ENCODE peak calls at places on chromosomes 2 and 18, in four cellular contexts. O is B cell, Z is IMR-90, C is astrocyte. I is an unnamed sample.

GRCh38 chr2:217756375-217757107 is 246.3 kb downstream of the TNS1 start:
- DNase-seq in O (peak; percentile 60), Z (peak; percentile 64), C (peak; percentile 32), I (peak; percentile 83)

GRCh38 chr2:200086911-200087310 is 131.5 kb downstream of the MAIP1 start:
- DNase-seq in O (no peak), Z (no peak), C (no peak), I (no peak)

GRCh38 chr2:69090008-69090407 is 77.0 kb downstream of the ANTXR1 start:
- DNase-seq in O (no peak), Z (no peak), C (no peak), I (no peak)

GRCh38 chr18:48860276-48861180 is 90.2 kb downstream of the SMAD7 start:
- DNase-seq in O (no peak), Z (no peak), C (no peak), I (no peak)

GRCh38 chr18:23933407-23933806 is 81.1 kb upstream of the TTC39C start:
- DNase-seq in O (no peak), Z (peak; percentile 16), C (peak; percentile 61), I (no peak)

GRCh38 chr2:60148717-60149116 is 404.7 kb downstream of the BCL11A start:
- DNase-seq in O (peak; percentile 32), Z (no peak), C (no peak), I (no peak)

GRCh38 chr2:86414996-86415395 is 26.2 kb upstream of the KDM3A start:
- DNase-seq in O (no peak), Z (no peak), C (no peak), I (no peak)

GRCh38 chr2:61995059-61995458 is 89.6 kb downstream of the COMMD1 start:
- DNase-seq in O (no peak), Z (peak; percentile 4), C (no peak), I (no peak)

GRCh38 chr2:84786601-84787000 is 94.3 kb downstream of the TRABD2A start:
- DNase-seq in O (no peak), Z (no peak), C (no peak), I (no peak)

GRCh38 chr2:165530-165929 is 98.3 kb downstream of the SH3YL1 start:
- DNase-seq in O (no peak), Z (no peak), C (no peak), I (no peak)

GRCh38 chr2:28754321-28754720 is 2.7 kb downstream of the PPP1CB start:
- DNase-seq in O (no peak), Z (peak; percentile 26), C (no peak), I (no peak)

GRCh38 chr18:79631096-79631507 is 48.5 kb upstream of the CTDP1 start:
- DNase-seq in O (no peak), Z (no peak), C (no peak), I (no peak)

GRCh38 chr2:154437104-154437503 is 261.4 kb upstream of the KCNJ3 start:
- DNase-seq in O (no peak), Z (no peak), C (no peak), I (no peak)

GRCh38 chr2:219225350-219225749 is 4.1 kb downstream of the ATG9A start:
- DNase-seq in O (no peak), Z (no peak), C (no peak), I (no peak)

GRCh38 chr2:236720974-236721600 is 151.5 kb downstream of the ACKR3 start:
- DNase-seq in O (no peak), Z (no peak), C (no peak), I (no peak)

GRCh38 chr2:46144133-46144800 is 152.9 kb upstream of the EPAS1 start:
- DNase-seq in O (no peak), Z (no peak), C (no peak), I (no peak)

GRCh38 chr2:230130668-230131364 is 62.1 kb upstream of the SLC16A14 start:
- DNase-seq in O (no peak), Z (peak; percentile 64), C (peak; percentile 67), I (no peak)

GRCh38 chr2:134129900-134130537 is 123.9 kb upstream of the MGAT5 start:
- DNase-seq in O (no peak), Z (no peak), C (no peak), I (no peak)

GRCh38 chr2:121790276-121790956 is 35.0 kb downstream of the TSN start:
- DNase-seq in O (no peak), Z (peak; percentile 92), C (peak; percentile 93), I (no peak)

GRCh38 chr2:28976584-28976983 is 4.5 kb upstream of the TOGARAM2 start:
- DNase-seq in O (no peak), Z (peak; percentile 84), C (peak; percentile 93), I (no peak)

GRCh38 chr2:111202266-111203040 is 81.7 kb downstream of the BCL2L11 start:
- DNase-seq in O (no peak), Z (peak; percentile 89), C (peak; percentile 87), I (no peak)

GRCh38 chr2:145228506-145228905 is 708.6 kb upstream of the ZEB2 start:
- DNase-seq in O (no peak), Z (peak; percentile 41), C (peak; percentile 9), I (no peak)

GRCh38 chr2:170073288-170073687 is 104.7 kb upstream of the MYO3B start:
- DNase-seq in O (no peak), Z (peak; percentile 71), C (peak; percentile 86), I (no peak)

GRCh38 chr2:128026422-128027277 is 1.2 kb downstream of the SAP130 start:
- DNase-seq in O (peak; percentile 7), Z (peak; percentile 8), C (peak; percentile 3), I (no peak)

GRCh38 chr2:23027396-23027795 is 357.6 kb upstream of the KLHL29 start:
- DNase-seq in O (no peak), Z (no peak), C (no peak), I (no peak)

GRCh38 chr2:2573658-2574293 is 242.7 kb upstream of the MYT1L start:
- DNase-seq in O (no peak), Z (no peak), C (peak; percentile 2), I (no peak)

DNA sequence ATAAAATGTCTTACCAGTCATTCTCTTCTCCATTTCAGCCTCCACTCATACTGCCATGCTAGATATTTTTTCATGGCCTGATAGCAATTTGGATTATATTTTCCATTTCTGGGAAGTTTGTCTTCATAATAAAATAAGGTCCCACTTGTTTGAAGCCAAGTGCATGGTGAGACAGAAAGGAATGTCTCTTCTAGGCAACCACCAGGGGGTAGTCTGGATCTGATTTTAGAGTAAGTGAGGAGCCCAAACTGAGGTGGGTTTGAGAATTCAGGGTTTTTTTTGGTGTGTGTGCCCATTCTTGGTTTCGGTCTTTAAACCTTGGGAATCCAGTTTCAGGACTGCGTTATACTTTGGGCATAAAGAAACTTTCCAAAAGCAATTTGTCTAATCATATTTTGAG is 315.5 kb downstream of the RPRM start:
- DNase-seq in O (no peak), Z (no peak), C (peak; percentile 2), I (peak; percentile 16)
- TF ChIP-seq CTCF in O (no peak), Z (peak; percentile 14), C (peak; percentile 28), I (peak; percentile 59)

GRCh38 chr18:22422909-22423548 is 5.3 kb upstream of the CTAGE1 start:
- DNase-seq in O (no peak), Z (peak; percentile 87), C (peak; percentile 73), I (no peak)
- TF ChIP-seq CTCF in O (no peak), Z (no peak), C (no peak), I (no peak)

GRCh38 chr2:88564402-88564801 is 62.9 kb downstream of the EIF2AK3 start:
- DNase-seq in O (no peak), Z (no peak), C (no peak), I (no peak)
- TF ChIP-seq CTCF in O (no peak), Z (no peak), C (no peak), I (no peak)

GRCh38 chr2:194514281-194514680 is 1142.7 kb upstream of the SLC39A10 start:
- DNase-seq in O (no peak), Z (no peak), C (no peak), I (no peak)
- TF ChIP-seq CTCF in O (no peak), Z (no peak), C (no peak), I (no peak)